ENCODE peak calls at places on chromosomes 12 and 14, in seven cellular contexts. G is EL; B is germinal center; X is fibroblast of the aortic adventitia; P is lung microvascular endothelial cell; H is CD4-positive, alpha-beta T cell; E is HAP-1. Y is an unnamed sample.
A peak's percentile ranks its signal among the peaks of the same experiment; 100 is the strongest.

GRCh38 chr12:92971869-92972524 is 42.9 kb upstream of the EEA1 start:
- DNase-seq in X (peak; percentile 89), G (peak; percentile 83), E (no peak), B (no peak), P (peak; percentile 67), H (no peak), Y (no peak)

GRCh38 chr14:73833530-73834257 is 17.9 kb upstream of the PTGR2 start:
- DNase-seq in X (peak; percentile 89), H (no peak), G (peak; percentile 78), B (no peak), P (no peak), E (no peak), Y (no peak)

GRCh38 chr12:1800646-1801284 is 19.6 kb upstream of the LRTM2 start:
- DNase-seq in B (peak; percentile 56), X (no peak), G (no peak), E (no peak), P (no peak), H (no peak), Y (no peak)

GRCh38 chr14:97218713-97219355 is 421.7 kb downstream of the VRK1 start:
- DNase-seq in G (no peak), B (no peak), P (no peak), E (no peak), X (no peak), H (peak; percentile 44), Y (peak; percentile 11)

GRCh38 chr12:18819471-18819870 is 81.6 kb downstream of the CAPZA3 start:
- DNase-seq in P (no peak), G (no peak), X (no peak), E (no peak), H (no peak), B (no peak), Y (no peak)

GRCh38 chr14:35374273-35374681 is 30.3 kb downstream of the NFKBIA start:
- DNase-seq in X (peak; percentile 99), E (no peak), B (no peak), H (no peak), P (peak; percentile 85), G (peak; percentile 95), Y (no peak)

GRCh38 chr12:116136340-116136739 is 141.2 kb downstream of the MED13L start:
- DNase-seq in X (peak; percentile 57), E (no peak), B (no peak), G (peak; percentile 68), H (no peak), P (peak; percentile 82), Y (no peak)

GRCh38 chr14:83556065-83556464 is 1973.9 kb upstream of the FLRT2 start:
- DNase-seq in G (peak; percentile 10), E (no peak), H (no peak), X (peak; percentile 12), B (no peak), P (no peak), Y (no peak)

GRCh38 chr14:23352506-23353432 is at the start of gene SLC22A17:
- DNase-seq in P (peak; percentile 54), X (peak; percentile 82), B (peak; percentile 30), G (peak; percentile 88), E (peak; percentile 47), H (peak; percentile 65), Y (peak; percentile 70)

GRCh38 chr12:10301103-10301502 is 6.6 kb upstream of the KLRD1 start:
- DNase-seq in G (peak; percentile 23), H (no peak), E (no peak), X (no peak), B (no peak), P (no peak), Y (no peak)

GRCh38 chr14:88831285-88831684 is 6.8 kb downstream of the TTC8 start:
- DNase-seq in E (no peak), X (peak; percentile 88), B (no peak), P (peak; percentile 15), H (no peak), G (peak; percentile 77), Y (no peak)

GRCh38 chr12:5096241-5096880 is 52.7 kb downstream of the KCNA5 start:
- DNase-seq in B (no peak), G (peak; percentile 96), H (no peak), X (peak; percentile 23), P (no peak), E (no peak), Y (no peak)

GRCh38 chr12:132587781-132588180 is 22.6 kb downstream of the LRCOL1 start:
- DNase-seq in X (no peak), B (no peak), E (no peak), H (no peak), G (no peak), P (no peak), Y (no peak)

GRCh38 chr12:91741932-91742331 is 403.7 kb downstream of the BTG1 start:
- DNase-seq in P (no peak), H (no peak), E (no peak), G (no peak), X (no peak), B (no peak), Y (no peak)

GRCh38 chr12:132955094-132955932 is 793 bp downstream of the ZNF605 start:
- DNase-seq in X (peak; percentile 74), B (peak; percentile 85), P (peak; percentile 66), E (no peak), H (no peak), G (peak; percentile 67), Y (peak; percentile 40)

GRCh38 chr12:3988519-3989217 is 115.5 kb upstream of the PARP11 start:
- DNase-seq in H (peak; percentile 38), E (no peak), G (no peak), X (no peak), B (no peak), P (no peak), Y (no peak)

GRCh38 chr12:26631846-26632245 is 201.1 kb downstream of the ITPR2 start:
- DNase-seq in X (peak; percentile 71), B (no peak), H (no peak), P (peak; percentile 47), E (no peak), G (no peak), Y (no peak)

GRCh38 chr14:55075628-55076027 is 24.2 kb downstream of the MAPK1IP1L start:
- DNase-seq in B (no peak), P (no peak), X (peak; percentile 33), G (peak; percentile 55), E (no peak), H (no peak), Y (no peak)

GRCh38 chr14:64817631-64818030 is 62.1 kb downstream of the SPTB start:
- DNase-seq in P (no peak), H (no peak), G (peak; percentile 57), X (no peak), B (no peak), E (no peak), Y (no peak)

GRCh38 chr14:61355892-61356325 is 34.5 kb downstream of the PRKCH start:
- DNase-seq in B (no peak), X (peak; percentile 46), E (no peak), H (no peak), P (peak; percentile 100), G (peak; percentile 76), Y (no peak)

GRCh38 chr14:88426271-88426670 is 40.8 kb downstream of the SPATA7 start:
- DNase-seq in E (no peak), B (no peak), P (no peak), G (peak; percentile 86), X (peak; percentile 36), H (no peak), Y (no peak)

GRCh38 chr14:94598816-94599655 is 13.2 kb upstream of the SERPINA3 start:
- DNase-seq in G (peak; percentile 91), X (peak; percentile 97), H (no peak), B (no peak), P (peak; percentile 89), E (peak; percentile 12), Y (peak; percentile 55)

GRCh38 chr14:106844608-106845285 is 1318.4 kb downstream of the TMEM121 start:
- DNase-seq in P (no peak), H (peak; percentile 74), E (no peak), X (no peak), B (peak; percentile 83), G (no peak), Y (peak; percentile 43)

GRCh38 chr12:23221066-23221465 is 596.1 kb downstream of the ETNK1 start:
- DNase-seq in P (no peak), E (peak; percentile 15), H (no peak), B (no peak), G (no peak), X (no peak), Y (no peak)

GRCh38 chr12:107522692-107523477 is 162.7 kb upstream of the PWP1 start:
- DNase-seq in E (no peak), X (no peak), P (no peak), G (peak; percentile 2), B (no peak), H (no peak), Y (peak; percentile 30)

GRCh38 chr14:48616941-48617340 is 941.5 kb upstream of the MDGA2 start:
- DNase-seq in H (no peak), G (no peak), P (no peak), B (no peak), X (no peak), E (no peak), Y (no peak)

GRCh38 chr12:27095346-27095745 is 13.0 kb upstream of the C12orf71 start:
- DNase-seq in E (no peak), P (no peak), H (no peak), B (no peak), X (no peak), G (no peak), Y (no peak)

GRCh38 chr12:76470028-76470939 is 89.3 kb downstream of the OSBPL8 start:
- DNase-seq in E (no peak), P (peak; percentile 90), G (peak; percentile 90), H (no peak), B (no peak), X (peak; percentile 92), Y (no peak)

GRCh38 chr12:72133497-72134055 is 138.6 kb upstream of the TRHDE start:
- DNase-seq in X (no peak), P (no peak), G (peak; percentile 12), B (no peak), H (no peak), E (no peak), Y (no peak)

GRCh38 chr14:22939684-22940083 is 10.5 kb upstream of the PRMT5 start:
- DNase-seq in H (no peak), E (no peak), P (no peak), X (peak; percentile 33), B (no peak), G (peak; percentile 67), Y (no peak)

GRCh38 chr12:91127296-91127695 is 16.0 kb upstream of the LUM start:
- DNase-seq in E (no peak), H (no peak), G (peak; percentile 73), X (no peak), B (no peak), P (no peak), Y (no peak)